ENCODE peak calls at places on chromosomes 2 and 18, in four cellular contexts. W, D, I and C are unnamed samples.

GRCh38 chr2:66344087-66344663 is 90.8 kb upstream of the MEIS1 start:
- DNase-seq in D (no peak), W (no peak), I (no peak), C (no peak)

GRCh38 chr18:69257861-69258458 is 142.7 kb upstream of the DOK6 start:
- DNase-seq in W (no peak), D (no peak), I (no peak), C (no peak)

GRCh38 chr2:238916875-238917590 is 69.1 kb downstream of the TWIST2 start:
- DNase-seq in D (no peak), W (no peak), I (no peak), C (no peak)

GRCh38 chr2:26925100-26925791 is 45.2 kb upstream of the MAPRE3 start:
- DNase-seq in I (no peak), W (no peak), D (no peak), C (no peak)

GRCh38 chr18:77360315-77361186 is 110.9 kb downstream of the GALR1 start:
- DNase-seq in I (no peak), D (no peak), W (no peak), C (no peak)

GRCh38 chr2:235514627-235515363 is 21.0 kb downstream of the AGAP1 start:
- DNase-seq in I (no peak), D (no peak), W (no peak), C (no peak)

GRCh38 chr2:43331428-43331827 is 105.0 kb upstream of the ZFP36L2 start:
- DNase-seq in D (no peak), I (peak), W (no peak), C (peak)

GRCh38 chr2:147425437-147426038 is 419.3 kb upstream of the ACVR2A start:
- DNase-seq in W (no peak), I (no peak), D (no peak), C (no peak)

GRCh38 chr2:1402064-1402463 is 11.2 kb upstream of the TPO start:
- DNase-seq in D (no peak), I (no peak), W (no peak), C (no peak)

GRCh38 chr2:206693399-206694137 is 24.6 kb downstream of the DYTN start:
- DNase-seq in W (no peak), I (peak), D (peak), C (peak)

GRCh38 chr2:53036196-53036595 is 731.4 kb upstream of the CHAC2 start:
- DNase-seq in W (no peak), I (no peak), D (no peak), C (no peak)

GRCh38 chr18:47985837-47986236 is 55.4 kb upstream of the SMAD2 start:
- DNase-seq in W (no peak), I (no peak), D (no peak), C (no peak)

GRCh38 chr2:54208364-54209240 is 47.4 kb downstream of the TSPYL6 start:
- DNase-seq in W (no peak), I (peak), D (no peak), C (peak)

GRCh38 chr2:16148632-16149348 is 208.4 kb downstream of the MYCN start:
- DNase-seq in D (no peak), W (no peak), I (no peak), C (no peak)

GRCh38 chr2:158953926-158954763 is 14.3 kb upstream of the TANC1 start:
- DNase-seq in I (peak), D (no peak), W (peak), C (peak)

GRCh38 chr2:234805826-234806225 is 146.0 kb upstream of the SH3BP4 start:
- DNase-seq in D (no peak), I (no peak), W (no peak), C (no peak)

GRCh38 chr2:204170419-204170818 is 233.9 kb downstream of the ICOS start:
- DNase-seq in W (no peak), I (no peak), D (no peak), C (no peak)

GRCh38 chr2:74915743-74916142 is 42.7 kb upstream of the POLE4 start:
- DNase-seq in I (no peak), W (no peak), D (no peak), C (no peak)

GRCh38 chr2:198811198-198811597 is 646.5 kb downstream of the SATB2 start:
- DNase-seq in D (no peak), I (no peak), W (no peak), C (no peak)

GRCh38 chr2:145066151-145066661 is 546.3 kb upstream of the ZEB2 start:
- DNase-seq in I (no peak), W (no peak), D (no peak), C (no peak)

GRCh38 chr2:86140969-86141392 is 34.9 kb downstream of the PTCD3 start:
- DNase-seq in D (no peak), W (no peak), I (no peak), C (no peak)

GRCh38 chr2:169172076-169172735 is 102.8 kb downstream of the DHRS9 start:
- DNase-seq in I (no peak), W (no peak), D (no peak), C (no peak)

GRCh38 chr2:69138793-69139510 is 126.0 kb downstream of the ANTXR1 start:
- DNase-seq in I (no peak), D (no peak), W (no peak), C (peak)

GRCh38 chr2:62236499-62236898 is 40.6 kb downstream of the B3GNT2 start:
- DNase-seq in W (no peak), I (no peak), D (no peak), C (no peak)

GRCh38 chr18:37385846-37386435 is 179.7 kb downstream of the CELF4 start:
- DNase-seq in W (no peak), D (no peak), I (peak), C (peak)